ENCODE peak calls at places on chromosomes 3 and 15, in four cellular contexts. W is neural progenitor cell; B is naive thymus-derived CD4-positive, alpha-beta T cell; D is right cardiac atrium. T is an unnamed sample.

GRCh38 chr3:140223197-140223596 is 288.2 kb downstream of the CLSTN2 start:
- DNase-seq in B (no peak), W (no peak), D (no peak), T (no peak)

GRCh38 chr15:49863431-49864205 is 242.8 kb downstream of the DTWD1 start:
- DNase-seq in D (no peak), W (no peak), B (no peak), T (no peak)

GRCh38 chr15:57878573-57878972 is 172.1 kb downstream of the POLR2M start:
- DNase-seq in B (no peak), D (no peak), W (no peak), T (no peak)

GRCh38 chr3:123258811-123259420 is 57.2 kb downstream of the SEC22A start:
- DNase-seq in D (no peak), B (no peak), W (no peak), T (no peak)

GRCh38 chr15:63815796-63816533 is 17.8 kb downstream of the HERC1 start:
- DNase-seq in W (no peak), B (no peak), D (no peak), T (peak; percentile 87)

GRCh38 chr3:51954713-51955112 is 468 bp upstream of the GPR62 start:
- DNase-seq in B (no peak), D (no peak), W (no peak), T (no peak)

GRCh38 chr15:100932676-100933348 is 13.7 kb downstream of the LRRK1 start:
- DNase-seq in D (no peak), B (no peak), W (no peak), T (no peak)

GRCh38 chr15:93973287-93973686 is 258.1 kb upstream of the MCTP2 start:
- DNase-seq in W (no peak), B (no peak), D (no peak), T (no peak)

GRCh38 chr15:62362144-62362543 is 197.1 kb upstream of the C2CD4B start:
- DNase-seq in W (no peak), D (no peak), B (no peak), T (no peak)

GRCh38 chr3:36700537-36701248 is 63.7 kb downstream of the DCLK3 start:
- DNase-seq in D (peak; percentile 72), W (peak; percentile 74), B (no peak), T (peak; percentile 74)

GRCh38 chr3:118641608-118642007 is 393.0 kb downstream of the IGSF11 start:
- DNase-seq in W (peak; percentile 77), B (no peak), D (no peak), T (peak; percentile 56)

GRCh38 chr15:75694241-75695182 is 18.1 kb downstream of the CSPG4 start:
- DNase-seq in B (no peak), D (peak; percentile 93), W (peak; percentile 79), T (peak; percentile 82)

GRCh38 chr3:69081583-69082262 is 1.6 kb upstream of the UBA3 start:
- DNase-seq in W (no peak), B (no peak), D (no peak), T (no peak)

GRCh38 chr3:14179795-14180194 is 1.2 kb downstream of the LSM3 start:
- DNase-seq in B (no peak), D (no peak), W (no peak), T (no peak)

GRCh38 chr3:187958432-187959003 is 195.4 kb upstream of the LPP start:
- DNase-seq in W (no peak), B (no peak), D (no peak), T (no peak)

GRCh38 chr15:69793783-69794451 is 303.8 kb downstream of the TLE3 start:
- DNase-seq in D (peak; percentile 66), W (no peak), B (no peak), T (no peak)

GRCh38 chr3:126014252-126014651 is 45.3 kb downstream of the ROPN1B start:
- DNase-seq in W (no peak), D (no peak), B (no peak), T (no peak)

GRCh38 chr3:179234244-179234643 is 16.7 kb downstream of the KCNMB3 start:
- DNase-seq in W (no peak), B (no peak), D (no peak), T (no peak)

GRCh38 chr3:59796486-59796885 is 746.7 kb upstream of the CFAP20DC start:
- DNase-seq in B (no peak), W (no peak), D (no peak), T (no peak)

GRCh38 chr15:100001405-100001804 is 268.2 kb upstream of the LYSMD4 start:
- DNase-seq in B (no peak), W (no peak), D (no peak), T (no peak)

GRCh38 chr3:190581041-190581501 is 67.2 kb downstream of the IL1RAP start:
- DNase-seq in B (no peak), W (no peak), D (no peak), T (no peak)

GRCh38 chr3:36941162-36941561 is 3.7 kb downstream of the TRANK1 start:
- DNase-seq in W (no peak), B (no peak), D (no peak), T (no peak)

GRCh38 chr15:75195766-75196241 is 5.9 kb upstream of the C15orf39 start:
- DNase-seq in D (peak; percentile 79), B (no peak), W (peak; percentile 11), T (no peak)

GRCh38 chr3:197753263-197753662 is 3.6 kb downstream of the FYTTD1 start:
- DNase-seq in W (no peak), B (no peak), D (no peak), T (no peak)

GRCh38 chr15:85493258-85493657 is 112.9 kb downstream of the AKAP13 start:
- DNase-seq in W (no peak), D (no peak), B (no peak), T (no peak)

GRCh38 chr3:77055841-77056341 is 16.0 kb downstream of the ROBO2 start:
- DNase-seq in D (no peak), B (no peak), W (peak; percentile 24), T (peak; percentile 92)

GRCh38 chr3:41701196-41701698 is 260.7 kb downstream of the ULK4 start:
- DNase-seq in W (no peak), B (no peak), D (no peak), T (no peak)

GRCh38 chr3:131217296-131217741 is 164.3 kb upstream of the NUDT16 start:
- DNase-seq in B (no peak), W (no peak), D (no peak), T (no peak)

GRCh38 chr15:42419369-42419768 is 60.1 kb downstream of the CAPN3 start:
- DNase-seq in D (no peak), W (no peak), B (no peak), T (no peak)

GRCh38 chr3:172100482-172100881 is 61.1 kb downstream of the FNDC3B start:
- DNase-seq in B (no peak), W (no peak), D (no peak), T (no peak)

GRCh38 chr3:172102123-172102882 is 62.9 kb downstream of the FNDC3B start:
- DNase-seq in W (no peak), D (no peak), B (no peak), T (no peak)

GRCh38 chr3:172099495-172099808 is 60.1 kb downstream of the FNDC3B start:
- DNase-seq in D (no peak), B (no peak), W (no peak), T (no peak)

GRCh38 chr3:172102883-172103310 is 63.5 kb downstream of the FNDC3B start:
- DNase-seq in W (no peak), D (no peak), B (no peak), T (no peak)

DNA sequence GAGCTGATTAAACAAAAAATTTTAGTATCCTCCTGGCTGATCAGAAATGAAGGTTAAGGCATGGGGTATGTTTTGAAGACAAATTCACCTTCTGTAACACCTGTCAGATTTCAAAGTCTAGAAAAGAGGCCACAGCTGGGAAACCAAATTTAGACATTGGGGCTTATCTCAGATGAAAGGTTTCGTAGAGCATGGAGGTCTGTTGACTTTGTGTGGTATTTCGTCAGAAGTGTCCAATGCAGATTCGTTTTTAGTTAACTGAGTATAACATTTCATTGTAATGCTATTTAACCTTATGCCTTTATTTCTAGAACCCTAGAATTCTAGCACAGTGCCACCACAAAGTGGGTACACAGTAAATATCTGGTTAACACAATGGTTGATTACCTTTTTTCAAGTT is 61.7 kb downstream of the FNDC3B start:
- DNase-seq in D (no peak), W (no peak), B (no peak), T (no peak)
- H3K4me1 ChIP-seq in D (peaks cover 9% of the 10 kb centered on the region), W (peaks cover 51% of the 10 kb centered on the region), B (peaks cover 17% of the 10 kb centered on the region), T (peaks cover 19% of the 10 kb centered on the region)

DNA sequence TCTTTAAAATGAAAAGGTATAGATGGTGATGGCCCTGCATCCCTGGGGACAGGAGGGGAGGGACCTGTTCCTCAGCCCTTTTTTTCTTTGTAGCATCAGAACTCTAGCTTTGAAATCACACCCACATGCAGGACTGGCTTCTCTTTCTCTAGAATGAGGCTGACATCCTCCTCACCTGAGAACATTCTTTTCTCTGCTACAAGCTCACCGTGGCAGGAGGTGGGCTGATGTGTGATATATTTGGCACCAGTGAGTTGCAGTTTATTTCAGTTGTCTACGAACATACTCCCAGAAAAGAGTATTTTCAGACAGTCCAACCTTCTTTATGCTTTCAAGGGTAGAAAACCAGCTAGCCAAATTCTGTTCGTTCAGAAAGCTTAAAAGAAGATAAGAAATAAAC is 43.6 kb upstream of the RARB start:
- DNase-seq in D (no peak), B (no peak), W (no peak), T (no peak)
- H3K4me1 ChIP-seq in D (peaks cover 4% of the 10 kb centered on the region), B (no peaks in the 10 kb centered on the region), W (peaks cover 21% of the 10 kb centered on the region), T (no peaks in the 10 kb centered on the region)

GRCh38 chr15:38453971-38454686 is at the start of gene FAM98B:
- DNase-seq in B (peak; percentile 94), W (peak; percentile 86), D (peak; percentile 95), T (peak; percentile 92)
- H3K4me1 ChIP-seq in B (peaks cover 13% of the 10 kb centered on the region), W (peaks cover 8% of the 10 kb centered on the region), D (no peaks in the 10 kb centered on the region), T (peaks cover 13% of the 10 kb centered on the region)

GRCh38 chr3:32841875-32842505 is 24.2 kb downstream of the TRIM71 start:
- DNase-seq in W (no peak), B (no peak), D (no peak), T (no peak)

GRCh38 chr3:32842987-32843386 is 25.2 kb downstream of the TRIM71 start:
- DNase-seq in W (peak; percentile 51), D (no peak), B (no peak), T (no peak)

GRCh38 chr3:32843504-32844321 is 25.9 kb downstream of the TRIM71 start:
- DNase-seq in W (peak; percentile 96), B (no peak), D (no peak), T (peak; percentile 100)

GRCh38 chr3:32841341-32841740 is 23.5 kb downstream of the TRIM71 start:
- DNase-seq in D (no peak), W (no peak), B (no peak), T (no peak)

GRCh38 chr3:32842531-32842931 is 24.7 kb downstream of the TRIM71 start:
- DNase-seq in D (no peak), B (no peak), W (no peak), T (no peak)
- H3K4me1 ChIP-seq in D (no peaks in the 10 kb centered on the region), B (no peaks in the 10 kb centered on the region), W (peaks cover 94% of the 10 kb centered on the region), T (peaks cover 68% of the 10 kb centered on the region)

GRCh38 chr15:98719169-98719515 is 70.8 kb downstream of the IGF1R start:
- DNase-seq in B (no peak), W (no peak), D (no peak), T (peak; percentile 38)
- H3K4me1 ChIP-seq in B (no peaks in the 10 kb centered on the region), W (peaks cover 40% of the 10 kb centered on the region), D (peaks cover 29% of the 10 kb centered on the region), T (peaks cover 51% of the 10 kb centered on the region)

GRCh38 chr15:67783303-67783702 is 42.0 kb upstream of the SKOR1 start:
- DNase-seq in W (no peak), D (no peak), B (no peak), T (no peak)
- H3K4me1 ChIP-seq in W (peaks cover 76% of the 10 kb centered on the region), D (no peaks in the 10 kb centered on the region), B (peaks cover 5% of the 10 kb centered on the region), T (peaks cover 11% of the 10 kb centered on the region)